ENCODE peak calls at places on chromosomes 2 and 18, in seven cellular contexts. One of them, this sample, is unnamed.

GRCh38 chr2:27860111-27860510 is 30.1 kb downstream of the RBKS start:
- DNase-seq in H1: no peak
- DNase-seq in GM12878: no peak
- DNase-seq in K562: no peak
- DNase-seq in SK-N-SH: no peak
- DNase-seq in HepG2: no peak
- DNase-seq in GM12891: no peak
- DNase-seq in this sample: no peak

GRCh38 chr2:44110444-44110843 is 58.2 kb upstream of the PPM1B start:
- DNase-seq in K562: no peak
- DNase-seq in GM12891: no peak
- DNase-seq in GM12878: no peak
- DNase-seq in SK-N-SH: no peak
- DNase-seq in HepG2: no peak
- DNase-seq in H1: no peak
- DNase-seq in this sample: no peak

GRCh38 chr18:52392160-52392559 is 52.2 kb downstream of the DCC start:
- DNase-seq in GM12891: no peak
- DNase-seq in GM12878: peak; percentile 52
- DNase-seq in SK-N-SH: no peak
- DNase-seq in K562: no peak
- DNase-seq in HepG2: no peak
- DNase-seq in H1: no peak
- DNase-seq in this sample: no peak

GRCh38 chr2:240277807-240278522 is 137.5 kb upstream of the OTOS start:
- DNase-seq in HepG2: no peak
- DNase-seq in GM12878: no peak
- DNase-seq in H1: no peak
- DNase-seq in K562: no peak
- DNase-seq in GM12891: no peak
- DNase-seq in SK-N-SH: no peak
- DNase-seq in this sample: no peak

GRCh38 chr2:120956486-120957156 is 221.0 kb downstream of the GLI2 start:
- DNase-seq in HepG2: no peak
- DNase-seq in K562: no peak
- DNase-seq in GM12891: no peak
- DNase-seq in GM12878: no peak
- DNase-seq in SK-N-SH: no peak
- DNase-seq in H1: no peak
- DNase-seq in this sample: no peak

GRCh38 chr2:161746891-161747535 is 122.8 kb downstream of the SLC4A10 start:
- DNase-seq in GM12878: no peak
- DNase-seq in HepG2: no peak
- DNase-seq in H1: no peak
- DNase-seq in SK-N-SH: no peak
- DNase-seq in GM12891: no peak
- DNase-seq in K562: no peak
- DNase-seq in this sample: no peak

GRCh38 chr2:200469708-200470600 is 39.9 kb downstream of the KCTD18 start:
- DNase-seq in K562: no peak
- DNase-seq in GM12878: no peak
- DNase-seq in H1: no peak
- DNase-seq in HepG2: no peak
- DNase-seq in SK-N-SH: no peak
- DNase-seq in GM12891: no peak
- DNase-seq in this sample: no peak

GRCh38 chr2:102703748-102704147 is 58.1 kb upstream of the TMEM182 start:
- DNase-seq in K562: peak; percentile 23
- DNase-seq in HepG2: peak; percentile 33
- DNase-seq in H1: no peak
- DNase-seq in GM12891: no peak
- DNase-seq in SK-N-SH: no peak
- DNase-seq in GM12878: no peak
- DNase-seq in this sample: no peak

GRCh38 chr2:288002-288742 is at the start of gene ALKAL2:
- DNase-seq in GM12878: no peak
- DNase-seq in H1: peak; percentile 70
- DNase-seq in SK-N-SH: peak; percentile 71
- DNase-seq in HepG2: no peak
- DNase-seq in K562: no peak
- DNase-seq in GM12891: peak; percentile 31
- DNase-seq in this sample: peak; percentile 29

GRCh38 chr2:151150325-151150724 is 111.3 kb downstream of the RBM43 start:
- DNase-seq in GM12891: no peak
- DNase-seq in SK-N-SH: no peak
- DNase-seq in K562: no peak
- DNase-seq in H1: no peak
- DNase-seq in HepG2: no peak
- DNase-seq in GM12878: no peak
- DNase-seq in this sample: no peak

GRCh38 chr2:198134287-198134955 is 330.0 kb downstream of the PLCL1 start:
- DNase-seq in H1: no peak
- DNase-seq in GM12891: no peak
- DNase-seq in HepG2: no peak
- DNase-seq in K562: no peak
- DNase-seq in SK-N-SH: no peak
- DNase-seq in GM12878: no peak
- DNase-seq in this sample: no peak

GRCh38 chr2:84481702-84482101 is 22.6 kb upstream of the SUCLG1 start:
- DNase-seq in HepG2: no peak
- DNase-seq in GM12891: no peak
- DNase-seq in K562: no peak
- DNase-seq in H1: no peak
- DNase-seq in GM12878: no peak
- DNase-seq in SK-N-SH: no peak
- DNase-seq in this sample: no peak

GRCh38 chr2:205858781-205859478 is 176.6 kb downstream of the NRP2 start:
- DNase-seq in GM12878: no peak
- DNase-seq in K562: no peak
- DNase-seq in H1: no peak
- DNase-seq in GM12891: no peak
- DNase-seq in HepG2: no peak
- DNase-seq in SK-N-SH: no peak
- DNase-seq in this sample: no peak

GRCh38 chr2:149739171-149739879 is 151.8 kb upstream of the MMADHC start:
- DNase-seq in HepG2: no peak
- DNase-seq in GM12891: no peak
- DNase-seq in K562: no peak
- DNase-seq in GM12878: no peak
- DNase-seq in H1: no peak
- DNase-seq in SK-N-SH: no peak
- DNase-seq in this sample: no peak

GRCh38 chr18:12990662-12990976 is 543 bp upstream of the CEP192 start:
- DNase-seq in H1: no peak
- DNase-seq in HepG2: peak; percentile 37
- DNase-seq in SK-N-SH: no peak
- DNase-seq in GM12878: no peak
- DNase-seq in GM12891: no peak
- DNase-seq in K562: no peak
- DNase-seq in this sample: no peak

GRCh38 chr2:64398730-64399129 is 55.2 kb upstream of the LGALSL start:
- DNase-seq in K562: no peak
- DNase-seq in HepG2: no peak
- DNase-seq in GM12891: no peak
- DNase-seq in H1: no peak
- DNase-seq in GM12878: no peak
- DNase-seq in SK-N-SH: no peak
- DNase-seq in this sample: no peak

GRCh38 chr2:200615247-200615646 is 29.4 kb downstream of the AOX1 start:
- DNase-seq in K562: no peak
- DNase-seq in SK-N-SH: no peak
- DNase-seq in H1: no peak
- DNase-seq in GM12878: no peak
- DNase-seq in GM12891: no peak
- DNase-seq in HepG2: peak; percentile 68
- DNase-seq in this sample: no peak

GRCh38 chr2:42359304-42359749 is 1.7 kb downstream of the COX7A2L start:
- DNase-seq in HepG2: no peak
- DNase-seq in H1: no peak
- DNase-seq in K562: no peak
- DNase-seq in SK-N-SH: no peak
- DNase-seq in GM12891: no peak
- DNase-seq in GM12878: no peak
- DNase-seq in this sample: no peak

GRCh38 chr2:21819475-21819874 is 695.7 kb downstream of the TDRD15 start:
- DNase-seq in K562: no peak
- DNase-seq in GM12878: no peak
- DNase-seq in GM12891: no peak
- DNase-seq in H1: no peak
- DNase-seq in HepG2: no peak
- DNase-seq in SK-N-SH: no peak
- DNase-seq in this sample: no peak

GRCh38 chr18:32922951-32923430 is 150.2 kb upstream of the KLHL14 start:
- DNase-seq in HepG2: no peak
- DNase-seq in SK-N-SH: no peak
- DNase-seq in K562: no peak
- DNase-seq in H1: no peak
- DNase-seq in GM12891: no peak
- DNase-seq in GM12878: no peak
- DNase-seq in this sample: no peak

GRCh38 chr2:148565272-148565894 is 79.2 kb upstream of the EPC2 start:
- DNase-seq in HepG2: no peak
- DNase-seq in H1: no peak
- DNase-seq in GM12878: no peak
- DNase-seq in K562: no peak
- DNase-seq in SK-N-SH: peak; percentile 43
- DNase-seq in GM12891: no peak
- DNase-seq in this sample: no peak

GRCh38 chr2:105802587-105802986 is 57.9 kb downstream of the NCK2 start:
- DNase-seq in SK-N-SH: no peak
- DNase-seq in H1: no peak
- DNase-seq in HepG2: no peak
- DNase-seq in K562: no peak
- DNase-seq in GM12878: peak; percentile 74
- DNase-seq in GM12891: no peak
- DNase-seq in this sample: no peak

GRCh38 chr2:147989809-147990403 is 30.6 kb downstream of the ORC4 start:
- DNase-seq in K562: no peak
- DNase-seq in GM12891: peak; percentile 21
- DNase-seq in HepG2: peak; percentile 47
- DNase-seq in SK-N-SH: peak; percentile 39
- DNase-seq in GM12878: peak; percentile 31
- DNase-seq in H1: no peak
- DNase-seq in this sample: peak; percentile 9

GRCh38 chr18:31274915-31275314 is 43.0 kb upstream of the DSG1 start:
- DNase-seq in HepG2: peak; percentile 58
- DNase-seq in GM12891: no peak
- DNase-seq in GM12878: no peak
- DNase-seq in K562: no peak
- DNase-seq in SK-N-SH: no peak
- DNase-seq in H1: no peak
- DNase-seq in this sample: no peak

GRCh38 chr2:11796190-11797171 is 50.0 kb downstream of the LPIN1 start:
- DNase-seq in K562: no peak
- DNase-seq in GM12891: no peak
- DNase-seq in HepG2: no peak
- DNase-seq in SK-N-SH: no peak
- DNase-seq in GM12878: no peak
- DNase-seq in H1: no peak
- DNase-seq in this sample: no peak

GRCh38 chr2:158989165-158989564 is 20.7 kb downstream of the TANC1 start:
- DNase-seq in K562: no peak
- DNase-seq in GM12878: no peak
- DNase-seq in GM12891: no peak
- DNase-seq in H1: no peak
- DNase-seq in SK-N-SH: no peak
- DNase-seq in HepG2: no peak
- DNase-seq in this sample: no peak

GRCh38 chr2:158988501-158988900 is 20.1 kb downstream of the TANC1 start:
- DNase-seq in K562: no peak
- DNase-seq in HepG2: no peak
- DNase-seq in H1: no peak
- DNase-seq in SK-N-SH: no peak
- DNase-seq in GM12891: no peak
- DNase-seq in GM12878: no peak
- DNase-seq in this sample: no peak

GRCh38 chr2:158993721-158994587 is 25.5 kb downstream of the TANC1 start:
- DNase-seq in GM12878: no peak
- DNase-seq in GM12891: no peak
- DNase-seq in SK-N-SH: no peak
- DNase-seq in HepG2: no peak
- DNase-seq in K562: no peak
- DNase-seq in H1: no peak
- DNase-seq in this sample: no peak

GRCh38 chr2:158993030-158993429 is 24.6 kb downstream of the TANC1 start:
- DNase-seq in SK-N-SH: no peak
- DNase-seq in K562: no peak
- DNase-seq in GM12891: no peak
- DNase-seq in HepG2: no peak
- DNase-seq in H1: no peak
- DNase-seq in GM12878: no peak
- DNase-seq in this sample: no peak

GRCh38 chr2:158990397-158991209 is 22.2 kb downstream of the TANC1 start:
- DNase-seq in SK-N-SH: no peak
- DNase-seq in GM12891: no peak
- DNase-seq in GM12878: no peak
- DNase-seq in H1: no peak
- DNase-seq in K562: no peak
- DNase-seq in HepG2: no peak
- DNase-seq in this sample: no peak
- TF ChIP-seq TAF1 in SK-N-SH: no peak
- TF ChIP-seq TAF1 in GM12891: no peak
- TF ChIP-seq TAF1 in GM12878: no peak
- TF ChIP-seq TAF1 in H1: no peak
- TF ChIP-seq TAF1 in K562: no peak
- TF ChIP-seq TAF1 in HepG2: no peak
- TF ChIP-seq TAF1 in this sample: no peak

GRCh38 chr2:109133746-109134145 is 4.7 kb downstream of the SH3RF3 start:
- DNase-seq in H1: peak; percentile 17
- DNase-seq in K562: no peak
- DNase-seq in GM12891: no peak
- DNase-seq in HepG2: no peak
- DNase-seq in GM12878: no peak
- DNase-seq in SK-N-SH: no peak
- DNase-seq in this sample: no peak
- TF ChIP-seq POLR2AphosphoS5 in H1: no peak
- TF ChIP-seq POLR2AphosphoS5 in K562: no peak
- TF ChIP-seq POLR2AphosphoS5 in GM12891: no peak
- TF ChIP-seq POLR2AphosphoS5 in HepG2: no peak
- TF ChIP-seq POLR2AphosphoS5 in GM12878: no peak
- TF ChIP-seq POLR2AphosphoS5 in SK-N-SH: no peak
- TF ChIP-seq POLR2AphosphoS5 in this sample: no peak

GRCh38 chr2:235216901-235217300 is 265.1 kb downstream of the SH3BP4 start:
- DNase-seq in K562: no peak
- DNase-seq in HepG2: no peak
- DNase-seq in GM12878: no peak
- DNase-seq in GM12891: no peak
- DNase-seq in SK-N-SH: no peak
- DNase-seq in H1: no peak
- DNase-seq in this sample: no peak
- TF ChIP-seq TAF1 in K562: no peak
- TF ChIP-seq TAF1 in HepG2: no peak
- TF ChIP-seq TAF1 in GM12878: no peak
- TF ChIP-seq TAF1 in GM12891: no peak
- TF ChIP-seq TAF1 in SK-N-SH: no peak
- TF ChIP-seq TAF1 in H1: no peak
- TF ChIP-seq TAF1 in this sample: no peak

DNA sequence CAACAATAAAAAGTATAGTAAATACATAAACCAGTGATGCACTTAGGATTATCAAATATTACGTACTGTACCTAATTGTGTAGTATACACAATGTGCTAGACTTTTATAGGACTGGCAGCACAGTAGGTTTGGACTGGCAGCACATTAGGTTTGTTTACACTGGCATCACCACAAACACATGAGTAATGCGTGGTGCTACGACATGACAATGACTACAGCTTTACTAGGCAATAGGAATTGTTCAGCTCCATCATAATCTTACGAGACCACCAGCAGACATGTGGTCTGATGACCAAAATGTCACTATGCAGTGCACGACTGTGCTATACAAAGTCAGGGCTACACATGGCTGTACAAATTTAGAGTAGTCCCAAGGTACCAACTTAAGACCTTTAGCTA is 2.3 kb downstream of the MBOAT2 start:
- DNase-seq in K562: no peak
- DNase-seq in HepG2: no peak
- DNase-seq in GM12878: no peak
- DNase-seq in H1: no peak
- DNase-seq in GM12891: no peak
- DNase-seq in SK-N-SH: no peak
- DNase-seq in this sample: no peak
- TF ChIP-seq POLR2AphosphoS5 in K562: no peak
- TF ChIP-seq POLR2AphosphoS5 in HepG2: no peak
- TF ChIP-seq POLR2AphosphoS5 in GM12878: no peak
- TF ChIP-seq POLR2AphosphoS5 in H1: no peak
- TF ChIP-seq POLR2AphosphoS5 in GM12891: no peak
- TF ChIP-seq POLR2AphosphoS5 in SK-N-SH: no peak
- TF ChIP-seq POLR2AphosphoS5 in this sample: no peak

This sample was measured in GM12892.